ENCODE peak calls at places on chromosomes 4 and X, in eight cellular contexts. X, V, T, Y, I, Z, P and O are unnamed samples.

GRCh38 chrX:63713510-63713909 is 71.5 kb downstream of the ARHGEF9 start:
- DNase-seq in P (no peak), X (no peak), T (peak), Y (no peak), V (no peak), I (no peak), Z (no peak), O (no peak)

GRCh38 chrX:96929036-96929435 is 45.3 kb downstream of the RPA4 start:
- DNase-seq in P (no peak), T (no peak), I (no peak), X (no peak), Y (no peak), V (no peak), Z (no peak), O (no peak)

GRCh38 chr4:145891958-145892357 is 46.7 kb downstream of the ZNF827 start:
- DNase-seq in Z (no peak), X (no peak), V (no peak), P (no peak), Y (no peak), T (peak), I (no peak), O (no peak)

GRCh38 chrX:85897376-85898110 is 149.8 kb downstream of the CHM start:
- DNase-seq in I (no peak), Y (no peak), T (no peak), Z (no peak), X (no peak), V (no peak), P (no peak), O (no peak)

GRCh38 chr4:151922811-151923210 is 162.0 kb upstream of the GATB start:
- DNase-seq in X (no peak), I (no peak), V (no peak), Z (no peak), T (no peak), P (no peak), Y (no peak), O (no peak)

GRCh38 chr4:7021930-7022658 is 21.1 kb upstream of the TADA2B start:
- DNase-seq in X (peak), I (no peak), T (no peak), V (peak), Z (no peak), P (no peak), Y (no peak), O (peak)

GRCh38 chr4:89562715-89563114 is 255.1 kb upstream of the GPRIN3 start:
- DNase-seq in T (no peak), Y (no peak), V (no peak), P (no peak), I (no peak), X (peak), Z (no peak), O (no peak)

GRCh38 chrX:109537324-109537665 is 651 bp downstream of the NXT2 start:
- DNase-seq in Z (no peak), T (no peak), V (peak), P (no peak), Y (no peak), X (peak), I (no peak), O (no peak)

GRCh38 chr4:136931771-136932170 is 600.5 kb downstream of the PCDH18 start:
- DNase-seq in V (no peak), I (no peak), Y (no peak), T (no peak), Z (no peak), P (no peak), X (no peak), O (no peak)

GRCh38 chrX:55007633-55008032 is 7.5 kb downstream of the APEX2 start:
- DNase-seq in X (peak), Y (no peak), P (no peak), T (no peak), Z (no peak), I (no peak), V (peak), O (no peak)

GRCh38 chrX:74133156-74133796 is 170.7 kb upstream of the ZCCHC13 start:
- DNase-seq in Y (no peak), I (no peak), V (peak), P (no peak), Z (no peak), X (peak), T (peak), O (no peak)

GRCh38 chrX:109709129-109709631 is 23.9 kb downstream of the ACSL4 start:
- DNase-seq in I (no peak), X (peak), Z (no peak), T (peak), V (no peak), P (no peak), Y (no peak), O (no peak)

GRCh38 chr4:171676555-171677215 is 136.5 kb upstream of the GALNTL6 start:
- DNase-seq in V (no peak), P (no peak), T (no peak), I (no peak), Z (no peak), Y (no peak), X (no peak), O (no peak)

GRCh38 chr4:46993075-46994006 is at the start of gene GABRA4:
- DNase-seq in Y (peak), P (no peak), I (no peak), X (peak), Z (no peak), V (no peak), T (peak), O (no peak)

GRCh38 chrX:86002076-86002896 is 45.1 kb downstream of the CHM start:
- DNase-seq in T (peak), P (no peak), Z (no peak), V (peak), Y (no peak), I (no peak), X (peak), O (peak)

GRCh38 chr4:176376032-176376614 is 56.4 kb downstream of the SPCS3 start:
- DNase-seq in I (no peak), V (no peak), T (peak), Z (no peak), Y (no peak), P (no peak), X (peak), O (no peak)

GRCh38 chr4:143643399-143643798 is 57.1 kb downstream of the FREM3 start:
- DNase-seq in P (no peak), I (no peak), T (no peak), Y (no peak), V (no peak), X (no peak), Z (no peak), O (no peak)

GRCh38 chr4:104494822-104495559 is at the start of gene CXXC4:
- DNase-seq in T (peak), Z (peak), P (no peak), V (peak), I (peak), X (peak), Y (peak), O (peak)

GRCh38 chrX:18995216-18995615 is 11.3 kb upstream of the PHKA2 start:
- DNase-seq in I (no peak), X (peak), Y (no peak), Z (no peak), V (peak), T (no peak), P (no peak), O (no peak)

GRCh38 chr4:61583696-61584095 is 383.6 kb downstream of the ADGRL3 start:
- DNase-seq in V (no peak), I (no peak), Y (no peak), T (no peak), P (no peak), X (no peak), Z (no peak), O (no peak)

GRCh38 chrX:78548012-78548411 is 111.1 kb downstream of the RTL3 start:
- DNase-seq in Y (no peak), V (no peak), I (no peak), Z (no peak), T (no peak), X (peak), P (no peak), O (no peak)

GRCh38 chr4:121669163-121669550 is 27.6 kb downstream of the ANXA5 start:
- DNase-seq in X (peak), P (no peak), I (no peak), V (peak), Z (no peak), Y (no peak), T (no peak), O (no peak)

GRCh38 chr4:33715996-33716395 is 2528.3 kb downstream of the ARAP2 start:
- DNase-seq in X (peak), T (no peak), Y (no peak), P (no peak), Z (no peak), V (peak), I (no peak), O (no peak)

GRCh38 chr4:14403132-14403531 is 599.1 kb upstream of the CPEB2 start:
- DNase-seq in I (no peak), X (no peak), Y (no peak), T (no peak), Z (no peak), V (no peak), P (no peak), O (no peak)

GRCh38 chr4:113141901-113142346 is 92.5 kb downstream of the ANK2 start:
- DNase-seq in V (peak), I (no peak), Y (no peak), T (no peak), Z (no peak), X (peak), P (no peak), O (no peak)

GRCh38 chrX:110316351-110317078 is 1.4 kb downstream of the AMMECR1 start:
- DNase-seq in T (no peak), V (no peak), P (no peak), X (no peak), Z (no peak), I (no peak), Y (no peak), O (no peak)

GRCh38 chr4:10546-10870 is 42.6 kb upstream of the ZNF595 start:
- DNase-seq in V (no peak), T (no peak), P (no peak), Y (no peak), Z (no peak), I (no peak), X (no peak), O (no peak)

GRCh38 chrX:23803931-23804381 is 21.0 kb downstream of the SAT1 start:
- DNase-seq in X (peak), T (no peak), Z (no peak), P (no peak), Y (no peak), I (no peak), V (peak), O (no peak)

GRCh38 chr4:143701365-143701764 is 890 bp upstream of the FREM3 start:
- DNase-seq in P (no peak), X (no peak), V (no peak), I (no peak), T (no peak), Z (no peak), Y (no peak), O (no peak)

GRCh38 chrX:32183066-32183465 is 1028.3 kb downstream of the DMD start:
- DNase-seq in Z (no peak), X (no peak), I (no peak), P (no peak), T (no peak), V (no peak), Y (no peak), O (no peak)

GRCh38 chrX:39909996-39910395 is 187.8 kb downstream of the BCOR start:
- DNase-seq in X (no peak), Z (no peak), T (no peak), Y (no peak), P (no peak), I (no peak), V (no peak), O (no peak)

GRCh38 chrX:37796805-37797204 is 16.9 kb downstream of the CYBB start:
- DNase-seq in T (no peak), Z (no peak), Y (no peak), V (no peak), P (no peak), X (no peak), I (no peak), O (peak)

GRCh38 chrX:10015711-10016515 is 48.8 kb downstream of the CLDN34 start:
- DNase-seq in Y (no peak), T (no peak), P (no peak), X (peak), I (no peak), V (no peak), Z (no peak), O (peak)

GRCh38 chr4:44927361-44928061 is 201.2 kb upstream of the GNPDA2 start:
- DNase-seq in Y (no peak), Z (no peak), I (no peak), T (peak), P (no peak), X (peak), V (no peak), O (no peak)

GRCh38 chr4:42262701-42263490 is 110.4 kb upstream of the BEND4 start:
- DNase-seq in Z (no peak), V (no peak), X (no peak), T (no peak), I (no peak), Y (no peak), P (no peak), O (no peak)